ENCODE peak calls at places on chromosomes 3 and 15, in four cellular contexts. X is HepG2, P is A549, E is HCT116. U is an unnamed sample.

GRCh38 chr3:165854696-165855095 is 17.5 kb upstream of the BCHE start:
- DNase-seq in X (peak), P (peak), E (no peak), U (peak)

GRCh38 chr3:186268616-186269448 is 93.2 kb downstream of the DGKG start:
- DNase-seq in X (peak), P (peak), E (no peak), U (peak)

GRCh38 chr3:82020282-82020681 is 258.8 kb upstream of the GBE1 start:
- DNase-seq in X (no peak), P (no peak), E (no peak), U (no peak)

GRCh38 chr15:89364341-89364740 is 29.7 kb upstream of the POLG start:
- DNase-seq in X (no peak), P (no peak), E (no peak), U (peak)

GRCh38 chr3:59573911-59574310 is 524.1 kb upstream of the CFAP20DC start:
- DNase-seq in X (no peak), P (peak), E (no peak), U (no peak)

GRCh38 chr3:78906245-78906644 is 861.6 kb downstream of the ROBO1 start:
- DNase-seq in X (no peak), P (no peak), E (no peak), U (no peak)

GRCh38 chr3:63824309-63824708 is 5.2 kb downstream of the C3orf49 start:
- DNase-seq in X (no peak), P (peak), E (no peak), U (no peak)

GRCh38 chr3:191476053-191476787 is 15.3 kb downstream of the PYDC2 start:
- DNase-seq in X (no peak), P (no peak), E (peak), U (no peak)

GRCh38 chr15:66253643-66254363 is at the start of gene MEGF11:
- DNase-seq in X (no peak), P (peak), E (no peak), U (peak)

GRCh38 chr3:156551746-156552145 is 3.2 kb downstream of the SSR3 start:
- DNase-seq in X (no peak), P (no peak), E (no peak), U (no peak)

GRCh38 chr15:85854345-85855097 is 59.8 kb upstream of the KLHL25 start:
- DNase-seq in X (peak), P (peak), E (peak), U (peak)

GRCh38 chr3:189797103-189797850 is 166.1 kb downstream of the TP63 start:
- DNase-seq in X (no peak), P (no peak), E (no peak), U (no peak)

GRCh38 chr3:42891042-42891441 is 14.9 kb upstream of the ZNF662 start:
- DNase-seq in X (no peak), P (no peak), E (no peak), U (no peak)

GRCh38 chr3:15256861-15257341 is 50.9 kb downstream of the CAPN7 start:
- DNase-seq in X (no peak), P (no peak), E (no peak), U (no peak)

GRCh38 chr3:160159806-160160205 is 65.4 kb upstream of the C3orf80 start:
- DNase-seq in X (no peak), P (no peak), E (no peak), U (no peak)

GRCh38 chr3:52721002-52721741 is 15.3 kb downstream of the SPCS1 start:
- DNase-seq in X (no peak), P (no peak), E (no peak), U (peak)

GRCh38 chr15:56736308-56736707 is 3.0 kb upstream of the ZNF280D start:
- DNase-seq in X (peak), P (peak), E (no peak), U (no peak)

GRCh38 chr3:79253704-79254103 is 514.1 kb downstream of the ROBO1 start:
- DNase-seq in X (no peak), P (no peak), E (no peak), U (peak)

DNA sequence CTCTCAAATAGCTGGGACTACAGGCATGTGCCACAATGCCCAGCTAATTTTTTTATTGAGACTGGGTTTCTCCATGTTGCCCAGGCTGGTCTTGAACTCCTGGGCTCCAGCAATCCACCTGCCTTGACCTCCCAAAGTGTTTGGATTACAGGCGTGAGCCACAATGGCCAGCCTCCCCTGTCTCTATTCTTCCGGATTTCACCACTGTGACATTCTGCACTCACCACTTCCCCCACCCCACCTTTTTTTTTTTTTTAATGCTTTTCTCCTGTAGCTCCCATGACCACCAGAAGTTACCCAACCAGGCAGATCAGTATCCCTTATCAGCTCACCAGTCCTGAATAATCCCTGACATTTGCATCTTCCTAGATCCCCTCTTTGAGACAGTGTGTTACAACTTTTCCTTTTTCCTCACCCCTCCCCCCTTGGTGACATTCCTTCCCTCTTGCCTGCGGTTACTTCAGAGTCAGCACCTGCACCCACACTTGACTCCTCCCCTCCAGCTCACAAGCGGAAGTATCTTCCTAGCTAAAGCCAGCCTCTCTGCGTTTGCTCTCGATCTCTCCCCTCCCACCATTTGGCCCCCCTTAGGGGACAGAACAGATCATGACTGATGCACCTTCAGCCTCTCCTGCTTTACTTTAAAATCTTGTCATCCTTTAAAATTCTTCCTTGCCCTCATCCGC is 13.5 kb upstream of the ZNF592 start:
- DNase-seq in X (peak), P (peak), E (peak), U (peak)
- TF ChIP-seq POLR2A in X (no peak), P (peak), E (peak), U (peak)

DNA sequence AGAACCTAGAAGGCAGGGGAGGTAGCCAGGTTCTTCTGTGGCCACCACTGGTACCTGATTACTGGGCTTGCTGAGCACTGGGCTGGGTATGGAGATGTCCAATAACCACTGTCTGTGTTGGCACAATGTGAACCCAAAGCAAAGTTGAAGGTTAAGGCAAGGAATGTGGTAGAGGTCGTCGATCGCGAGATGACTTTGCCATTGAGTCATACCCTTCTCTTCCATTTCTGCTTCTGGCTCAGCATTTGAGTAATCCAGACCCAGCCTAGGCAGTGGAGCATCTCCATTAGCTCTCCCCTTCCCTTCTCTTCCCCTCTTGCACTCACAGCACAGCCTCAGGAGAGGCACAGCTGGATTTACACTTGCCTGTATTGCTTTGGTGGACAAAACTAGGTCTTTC is 272.4 kb downstream of the PDCD6IP start:
- DNase-seq in X (no peak), P (no peak), E (no peak), U (no peak)
- TF ChIP-seq MAX in X (no peak), P (no peak), E (no peak), U (no peak)

DNA sequence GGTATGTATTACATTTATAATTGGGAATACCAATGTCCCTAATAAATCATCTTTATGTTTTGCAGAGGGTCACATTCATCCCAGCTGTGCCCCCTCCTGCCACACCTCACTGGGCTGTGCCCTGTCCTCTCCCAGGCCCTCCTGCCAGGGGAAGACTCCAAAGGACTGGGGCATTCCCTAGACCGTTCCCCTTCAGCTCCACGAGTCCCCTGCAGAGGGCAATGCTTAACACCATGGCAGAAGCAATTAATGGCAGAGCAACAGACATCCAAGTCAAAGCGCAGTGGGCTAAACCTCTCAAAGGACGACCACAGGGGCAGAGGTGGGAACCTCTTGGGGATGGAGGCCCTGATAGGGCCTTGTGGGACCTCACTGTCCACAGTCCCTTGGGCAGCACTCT is 71.3 kb upstream of the SEC13 start:
- DNase-seq in X (no peak), P (peak), E (no peak), U (peak)
- TF ChIP-seq CTCF in X (peak), P (no peak), E (no peak), U (peak)

DNA sequence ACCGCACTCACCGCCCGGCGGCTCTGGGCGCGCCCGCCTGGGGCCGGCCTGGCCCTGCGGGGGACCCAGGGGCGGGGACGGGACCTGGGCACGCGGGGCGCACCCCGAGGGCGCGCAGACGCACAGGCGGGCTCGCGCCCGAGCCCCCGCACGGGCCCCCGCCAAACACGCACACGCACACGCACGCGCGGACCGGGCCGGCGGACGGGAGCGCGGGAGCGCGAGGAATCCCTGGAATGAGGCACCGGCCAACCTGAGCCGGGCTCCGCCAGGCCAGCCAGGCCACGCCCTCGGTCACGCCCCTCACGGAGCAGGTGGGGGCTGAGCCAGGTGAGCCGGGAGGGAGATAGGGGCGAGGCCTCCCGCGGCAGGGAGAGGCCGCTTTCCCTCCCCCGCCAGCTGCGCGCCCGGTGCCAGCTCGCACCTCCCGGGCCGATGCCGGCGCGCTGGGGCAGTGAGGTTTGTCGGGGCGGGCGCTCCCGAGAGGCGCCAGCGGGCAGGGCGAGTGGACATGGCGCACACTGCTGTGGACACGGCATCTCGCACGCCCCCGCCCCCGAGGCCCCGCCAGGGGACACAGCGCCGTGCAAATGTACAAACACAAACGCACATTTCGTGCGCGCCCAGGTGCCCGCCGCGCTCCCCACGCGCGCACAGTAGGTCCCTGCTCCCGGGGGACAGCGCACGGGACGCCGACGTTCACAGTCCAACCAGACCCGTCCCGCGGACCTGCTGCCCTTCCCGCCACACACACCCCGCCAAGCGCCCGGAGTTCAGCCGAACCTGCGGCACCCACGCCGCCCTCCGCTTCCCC is 75.9 kb upstream of the VGLL4 start:
- DNase-seq in X (peak), P (peak), E (peak), U (peak)
- TF ChIP-seq POLR2A in X (no peak), P (no peak), E (no peak), U (no peak)

GRCh38 chr3:47245271-47245670 is 37.3 kb downstream of the KIF9 start:
- DNase-seq in X (no peak), P (no peak), E (no peak), U (no peak)

GRCh38 chr3:47247131-47248064 is 35.2 kb downstream of the KIF9 start:
- DNase-seq in X (no peak), P (no peak), E (no peak), U (no peak)

GRCh38 chr3:47251689-47252088 is 30.9 kb downstream of the KIF9 start:
- DNase-seq in X (no peak), P (no peak), E (no peak), U (peak)

GRCh38 chr3:47244531-47245100 is 38.0 kb downstream of the KIF9 start:
- DNase-seq in X (no peak), P (no peak), E (no peak), U (no peak)

DNA sequence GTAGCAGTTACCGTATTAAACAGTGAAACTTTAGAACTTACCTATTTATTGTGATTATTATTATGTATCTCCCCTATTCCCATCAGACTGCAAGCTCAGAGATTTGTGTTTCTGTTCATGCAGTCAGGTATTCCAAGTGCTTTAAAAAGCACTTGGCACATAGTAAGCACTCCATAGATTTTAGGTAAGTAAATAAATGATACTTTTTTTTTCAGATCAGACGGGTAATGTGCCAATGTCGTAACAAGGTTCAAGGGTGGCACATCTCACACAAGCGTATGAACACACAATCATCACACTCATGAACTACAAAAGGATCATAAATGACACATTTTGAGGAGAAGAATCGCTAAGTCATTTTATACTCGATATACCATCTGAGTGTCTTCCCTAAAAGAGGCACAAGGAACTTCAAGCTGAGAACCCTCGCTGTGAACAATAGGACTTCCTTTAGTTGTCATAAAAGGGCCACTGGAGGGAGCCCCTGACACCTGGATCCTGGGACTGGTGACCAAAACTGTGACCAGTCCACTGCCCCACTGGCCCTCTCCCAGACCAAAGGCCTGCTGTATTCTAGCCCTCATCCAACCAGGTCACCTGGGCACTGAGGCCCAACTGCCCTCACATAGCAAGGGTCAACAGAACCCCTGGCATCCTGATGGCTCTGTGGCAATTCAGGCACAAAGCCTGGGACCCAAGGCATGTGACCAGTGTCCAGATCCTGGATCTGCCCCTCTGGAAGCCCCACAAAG is 32.1 kb downstream of the KIF9 start:
- DNase-seq in X (peak), P (peak), E (peak), U (peak)
- TF ChIP-seq MAX in X (no peak), P (no peak), E (no peak), U (no peak)

DNA sequence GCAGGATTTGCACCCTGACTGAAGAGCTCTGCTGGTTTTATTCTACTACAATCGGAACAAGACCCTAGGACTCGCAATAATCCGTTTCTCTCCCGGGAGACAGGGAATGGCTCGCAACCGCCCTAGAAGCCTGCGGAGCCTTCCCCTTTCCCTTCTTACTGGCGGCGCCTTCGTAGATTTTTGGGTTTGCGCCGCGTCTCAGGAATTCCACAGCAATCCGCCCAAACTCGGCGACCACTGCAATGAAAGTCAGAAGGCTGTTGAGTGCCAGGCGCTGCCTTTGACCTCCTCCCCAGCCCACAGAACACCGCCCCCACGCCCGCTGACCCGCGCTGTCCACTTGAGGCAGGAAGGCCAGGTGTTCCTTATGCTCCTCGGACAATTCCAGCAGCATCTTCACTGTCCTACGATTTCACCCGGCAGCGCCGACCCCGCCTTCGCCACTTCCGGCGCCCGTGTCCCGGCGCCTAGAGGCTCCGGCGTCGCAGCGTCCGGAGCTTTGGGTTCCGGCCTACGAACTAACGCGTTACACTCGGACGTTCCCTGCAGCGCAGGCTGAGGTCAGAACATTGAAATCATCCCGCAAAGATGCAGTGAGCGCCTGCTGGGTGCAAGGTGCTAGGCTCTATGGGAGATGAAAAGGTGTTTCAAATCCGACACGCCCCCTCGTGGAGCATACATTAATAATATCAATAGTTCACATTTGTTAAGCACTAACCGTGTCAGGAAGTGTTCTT is at the start of gene COMMD2:
- DNase-seq in X (peak), P (peak), E (peak), U (peak)
- TF ChIP-seq CTCF in X (peak), P (peak), E (peak), U (no peak)

DNA sequence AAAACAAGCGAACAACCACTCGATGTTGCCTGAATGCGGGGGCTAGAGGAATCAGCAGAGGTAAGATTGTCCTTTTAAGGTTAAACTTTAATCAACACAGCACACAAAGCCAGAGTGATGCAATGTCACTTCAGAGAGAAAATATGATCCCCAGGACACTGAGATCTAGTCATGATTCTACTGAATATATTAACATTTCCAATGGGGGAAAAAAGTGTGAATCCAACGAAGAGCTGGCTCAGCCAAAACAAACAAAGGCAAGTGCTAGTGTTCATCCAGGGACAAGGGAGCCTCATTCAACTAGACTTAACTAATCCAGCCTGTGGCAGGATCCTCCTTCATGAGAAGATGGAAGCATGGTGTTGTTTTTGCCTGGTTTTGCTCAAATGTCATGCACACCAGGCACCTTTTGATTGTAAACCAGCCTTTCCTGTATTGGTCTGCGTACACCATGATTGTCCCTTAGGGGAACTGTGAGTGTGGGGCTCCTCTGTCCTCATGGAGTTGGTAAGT is 35.8 kb downstream of the SCG5 start:
- DNase-seq in X (peak), P (peak), E (no peak), U (no peak)
- TF ChIP-seq POLR2A in X (peak), P (no peak), E (no peak), U (no peak)